ENCODE peak calls at places on chromosomes 12 and 14, in eight cellular contexts. W is fibroblast of mammary gland, X is foreskin fibroblast, B is sigmoid colon, T is NB4, R is psoas muscle, J is neural progenitor cell, S is heart left ventricle. A is an unnamed sample.

GRCh38 chr12:96743606-96744005 is 163.5 kb upstream of the NEDD1 start:
- DNase-seq in W (peak), X (peak), B (no peak), T (no peak), R (no peak), J (no peak), S (no peak), A (no peak)

GRCh38 chr12:124687695-124688301 is 120.4 kb upstream of the NCOR2 start:
- DNase-seq in W (no peak), X (peak), B (no peak), T (peak), R (no peak), J (peak), S (no peak), A (peak)

GRCh38 chr12:4353785-4354208 is 25.7 kb downstream of the FGF23 start:
- DNase-seq in W (peak), X (peak), B (no peak), T (peak), R (no peak), J (peak), S (no peak), A (peak)

GRCh38 chr14:49692895-49693737 is at the start of gene KLHDC1:
- DNase-seq in W (peak), X (peak), B (peak), T (peak), R (peak), J (peak), S (peak), A (peak)

GRCh38 chr14:69346710-69347109 is 51.4 kb downstream of the ERH start:
- DNase-seq in W (no peak), X (peak), B (no peak), T (no peak), R (no peak), J (peak), S (peak), A (peak)

GRCh38 chr12:48929551-48929950 is 4.3 kb upstream of the FKBP11 start:
- DNase-seq in W (no peak), X (no peak), B (no peak), T (no peak), R (no peak), J (no peak), S (no peak), A (no peak)

GRCh38 chr12:46382425-46382973 is 9.9 kb upstream of the SLC38A2 start:
- DNase-seq in W (no peak), X (peak), B (no peak), T (peak), R (no peak), J (no peak), S (no peak), A (no peak)

GRCh38 chr12:9636807-9637206 is 29.1 kb upstream of the KLRB1 start:
- DNase-seq in W (no peak), X (no peak), B (no peak), T (no peak), R (no peak), J (no peak), S (no peak), A (peak)

GRCh38 chr12:11749943-11750690 is 100.6 kb downstream of the ETV6 start:
- DNase-seq in W (no peak), X (no peak), B (no peak), T (peak), R (no peak), J (no peak), S (no peak), A (no peak)

GRCh38 chr14:63203618-63204406 is 431 bp upstream of the RHOJ start:
- DNase-seq in W (peak), X (peak), B (peak), T (peak), R (peak), J (peak), S (peak), A (peak)

GRCh38 chr12:121956041-121956341 is 37.6 kb downstream of the CFAP251 start:
- DNase-seq in W (no peak), X (no peak), B (no peak), T (no peak), R (no peak), J (no peak), S (no peak), A (no peak)

GRCh38 chr12:58645946-58646345 is 274.4 kb downstream of the LRIG3 start:
- DNase-seq in W (no peak), X (no peak), B (no peak), T (no peak), R (no peak), J (no peak), S (no peak), A (no peak)
- H3K4me3 ChIP-seq in W (no peak), X (no peak), B (no peak), T (no peak), R (no peak), J (no peak), S (no peak), A (no peak)

DNA sequence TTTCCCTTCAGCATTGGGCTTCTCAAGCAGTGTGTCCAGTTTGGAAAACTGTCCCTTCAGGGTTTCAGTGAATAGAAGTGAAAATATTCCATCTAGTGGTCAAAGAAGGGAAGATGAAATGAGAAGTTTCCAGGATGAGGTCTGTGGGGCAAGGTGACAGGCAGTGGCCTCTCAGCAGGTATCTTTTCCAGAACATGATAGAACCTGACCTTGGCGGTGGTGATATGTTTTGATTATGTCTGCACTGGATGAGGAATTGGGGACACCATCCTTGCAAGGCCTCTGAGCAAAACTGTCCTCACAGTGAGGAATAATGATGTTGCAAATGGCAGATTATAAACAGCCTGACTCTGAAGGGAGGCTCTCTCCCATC is 4.7 kb downstream of the GPX2 start:
- DNase-seq in W (peak), X (peak), B (no peak), T (no peak), R (no peak), J (no peak), S (no peak), A (no peak)
- TF ChIP-seq CTCF in W (peak), X (peak), B (no peak), T (peak), R (peak), J (peak), S (no peak), A (peak)

DNA sequence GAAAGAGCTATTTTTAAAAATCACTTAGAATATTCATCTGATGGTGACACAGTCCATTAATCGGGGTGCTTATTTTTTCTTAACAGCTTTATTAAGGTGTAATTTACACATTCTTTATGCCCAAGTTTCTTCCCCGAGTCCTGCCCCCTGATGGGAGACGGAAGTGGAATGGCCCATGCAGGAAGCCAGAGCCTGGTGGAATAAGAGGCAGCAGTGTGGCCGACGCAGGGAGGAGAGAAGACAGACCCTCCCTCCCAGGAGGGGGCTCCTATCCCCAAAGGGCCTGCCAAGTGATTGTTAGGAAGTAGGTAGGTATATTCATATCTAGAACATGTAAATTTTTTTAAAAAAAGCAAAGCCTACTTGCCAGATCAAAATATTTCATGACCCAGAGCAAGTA is 174.2 kb downstream of the FOXN3 start:
- DNase-seq in W (no peak), X (no peak), B (no peak), T (no peak), R (no peak), J (no peak), S (no peak), A (peak)
- H3K4me3 ChIP-seq in W (no peak), X (no peak), B (no peak), T (no peak), R (no peak), J (no peak), S (no peak), A (peak)

GRCh38 chr14:57486767-57487379 is 6.8 kb downstream of the CCDC198 start:
- DNase-seq in W (peak), X (peak), B (no peak), T (peak), R (no peak), J (peak), S (no peak), A (peak)
- TF ChIP-seq CTCF in W (peak), X (peak), B (no peak), T (peak), R (peak), J (peak), S (peak), A (peak)

A was measured in A673.